ENCODE peak calls at places on chromosomes 2 and 18, in four cellular contexts. E is WTC11; H is CD8-positive, alpha-beta T cell; W is activated CD8-positive, alpha-beta T cell treated with anti-CD3 and anti-CD28 coated beads for 36 hours. V is an unnamed sample.

GRCh38 chr2:73970850-73971471 is 13.7 kb upstream of the TET3 start:
- DNase-seq in W (peak), H (no peak), E (peak), V (no peak)

GRCh38 chr2:180000434-180000833 is 6.7 kb downstream of the CWC22 start:
- DNase-seq in H (no peak), W (no peak), E (no peak), V (peak)

GRCh38 chr2:193076995-193077394 is 882.3 kb upstream of the TMEFF2 start:
- DNase-seq in E (no peak), H (no peak), W (no peak), V (peak)

GRCh38 chr2:179352181-179352580 is 87.5 kb upstream of the SESTD1 start:
- DNase-seq in H (no peak), W (no peak), E (no peak), V (no peak)

GRCh38 chr2:162318280-162319222 is at the start of gene IFIH1:
- DNase-seq in H (peak), W (peak), E (peak), V (peak)

GRCh38 chr18:63131944-63132818 is 187.4 kb downstream of the BCL2 start:
- DNase-seq in H (no peak), W (no peak), E (no peak), V (no peak)

GRCh38 chr2:26805241-26805676 is 19.4 kb downstream of the CENPA start:
- DNase-seq in E (no peak), H (no peak), W (no peak), V (peak)

GRCh38 chr2:54208364-54209240 is 47.4 kb downstream of the TSPYL6 start:
- DNase-seq in H (no peak), E (no peak), W (no peak), V (no peak)

GRCh38 chr2:46325178-46325928 is 28.1 kb downstream of the EPAS1 start:
- DNase-seq in E (no peak), W (no peak), H (no peak), V (peak)

GRCh38 chr2:100765481-100765880 is 54.5 kb upstream of the NPAS2 start:
- DNase-seq in E (no peak), W (no peak), H (no peak), V (no peak)

GRCh38 chr18:50981381-50981780 is 13.5 kb downstream of the ELAC1 start:
- DNase-seq in E (no peak), H (no peak), W (no peak), V (no peak)

GRCh38 chr2:36511858-36512630 is 85.9 kb downstream of the FEZ2 start:
- DNase-seq in W (no peak), H (no peak), E (no peak), V (no peak)

GRCh38 chr2:151976945-151977353 is 121.9 kb downstream of the CACNB4 start:
- DNase-seq in H (no peak), W (peak), E (no peak), V (no peak)

GRCh38 chr2:105417789-105418475 is 19.1 kb upstream of the FHL2 start:
- DNase-seq in H (no peak), W (no peak), E (no peak), V (peak)

GRCh38 chr18:55522011-55522410 is 66.0 kb downstream of the TCF4 start:
- DNase-seq in W (peak), H (no peak), E (peak), V (peak)

GRCh38 chr2:224121406-224122067 is 82.5 kb upstream of the SERPINE2 start:
- DNase-seq in E (no peak), H (no peak), W (no peak), V (no peak)

GRCh38 chr2:161946489-161947107 is 127.4 kb downstream of the DPP4 start:
- DNase-seq in E (no peak), W (peak), H (no peak), V (peak)

DNA sequence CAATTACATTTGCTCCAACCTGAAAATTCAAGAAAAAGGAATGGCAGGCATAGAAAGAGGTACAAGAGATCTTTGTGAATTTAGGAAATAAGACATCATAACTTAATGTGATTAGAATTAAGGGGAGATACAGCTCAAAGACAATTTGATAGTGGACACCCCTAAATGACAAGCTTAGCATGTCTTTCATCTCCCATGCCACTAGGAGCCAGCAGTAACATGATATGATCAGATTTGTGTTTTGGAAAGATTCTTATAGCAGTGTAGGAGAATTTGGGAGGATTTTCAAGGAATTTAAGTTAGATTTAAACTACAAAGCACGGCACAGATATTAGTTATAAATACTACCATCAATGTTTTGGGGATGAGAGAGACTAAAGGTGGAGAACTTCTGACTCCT is 340.8 kb downstream of the RDH14 start:
- DNase-seq in E (no peak), H (no peak), W (no peak), V (no peak)
- TF ChIP-seq CTCF in E (no peak), H (no peak), W (no peak), V (peak)

DNA sequence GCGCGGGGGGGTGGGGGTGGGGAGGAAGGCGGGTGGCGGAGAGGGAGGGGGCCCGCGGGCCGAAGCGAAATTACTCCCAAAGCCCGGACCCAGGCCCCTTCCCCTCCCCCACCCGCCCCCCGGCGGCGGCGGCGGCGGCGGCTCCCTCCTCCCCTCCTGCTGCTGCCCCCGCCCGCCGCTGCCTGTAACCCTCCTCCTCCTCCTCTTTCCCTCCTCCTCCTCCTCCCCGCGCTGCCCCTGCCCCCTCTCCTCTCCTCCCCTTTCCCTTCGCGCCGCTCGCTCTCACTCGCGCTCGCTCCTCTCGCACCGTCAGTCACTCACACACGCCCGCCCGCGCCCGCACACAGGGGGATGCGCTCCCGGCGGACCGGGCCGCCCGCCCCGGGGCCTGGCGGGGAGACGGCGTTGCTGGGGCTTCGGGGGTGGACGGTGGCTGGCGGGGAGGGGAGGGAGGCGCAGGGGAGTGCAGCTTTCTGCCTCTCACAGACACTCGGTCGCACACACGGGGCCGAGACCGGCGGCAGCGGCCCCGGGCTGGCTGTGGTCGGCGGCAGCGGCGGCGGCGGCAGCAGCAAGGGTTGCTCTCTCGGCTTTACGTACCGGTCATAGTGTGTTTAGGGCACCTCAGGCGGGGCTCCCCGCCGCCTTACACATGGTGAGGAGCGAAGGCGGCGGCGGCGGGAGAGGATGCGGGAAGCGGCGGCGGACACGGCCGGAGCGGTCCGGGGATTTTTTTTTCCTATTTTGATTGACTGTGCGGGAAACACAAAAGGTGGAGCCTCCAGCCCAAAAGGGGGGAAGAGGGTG is 405 bp downstream of the SP3 start:
- DNase-seq in H (peak), E (peak), W (peak), V (peak)
- TF ChIP-seq CTCF in H (no peak), E (no peak), W (no peak), V (no peak)

DNA sequence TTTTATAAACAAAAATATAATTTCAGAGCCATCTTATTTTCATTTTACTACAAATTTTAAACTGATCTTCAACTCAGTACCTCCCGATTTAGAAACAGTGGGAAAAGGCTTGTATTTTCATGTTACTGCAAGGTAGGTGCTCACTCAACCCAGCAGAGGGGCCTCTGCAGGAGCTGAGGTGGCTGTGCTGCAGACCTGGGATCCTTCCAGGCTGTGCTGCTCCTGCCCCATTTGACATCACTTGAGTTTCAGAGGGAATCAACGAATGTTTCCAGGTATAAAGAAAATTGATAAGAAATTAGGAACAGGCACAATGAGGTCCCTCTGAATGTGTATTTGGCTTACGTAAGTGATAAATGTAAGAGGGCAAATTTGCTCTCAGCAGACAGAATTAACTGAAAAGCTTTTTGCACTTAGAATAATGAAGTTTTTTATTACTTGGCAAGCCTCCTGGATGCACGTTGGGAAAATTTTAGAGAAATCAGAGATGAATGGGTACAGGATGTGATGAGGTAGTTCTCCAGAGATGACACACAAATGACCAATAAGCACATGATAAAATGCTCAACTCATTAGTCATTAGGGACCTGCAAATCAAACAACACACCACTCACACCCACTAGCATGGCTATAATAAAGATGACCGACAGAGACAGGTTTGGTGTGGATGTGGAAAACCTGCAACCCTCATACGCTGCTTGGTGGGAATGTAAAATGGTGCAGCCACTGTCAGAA is 114.0 kb downstream of the NOL10 start:
- DNase-seq in E (no peak), H (no peak), W (no peak), V (peak)
- TF ChIP-seq CTCF in E (no peak), H (no peak), W (no peak), V (no peak)

GRCh38 chr2:177056540-177056939 is 156.1 kb upstream of the HNRNPA3 start:
- DNase-seq in H (no peak), W (no peak), E (peak), V (no peak)
- TF ChIP-seq CTCF in H (no peak), W (no peak), E (no peak), V (no peak)

DNA sequence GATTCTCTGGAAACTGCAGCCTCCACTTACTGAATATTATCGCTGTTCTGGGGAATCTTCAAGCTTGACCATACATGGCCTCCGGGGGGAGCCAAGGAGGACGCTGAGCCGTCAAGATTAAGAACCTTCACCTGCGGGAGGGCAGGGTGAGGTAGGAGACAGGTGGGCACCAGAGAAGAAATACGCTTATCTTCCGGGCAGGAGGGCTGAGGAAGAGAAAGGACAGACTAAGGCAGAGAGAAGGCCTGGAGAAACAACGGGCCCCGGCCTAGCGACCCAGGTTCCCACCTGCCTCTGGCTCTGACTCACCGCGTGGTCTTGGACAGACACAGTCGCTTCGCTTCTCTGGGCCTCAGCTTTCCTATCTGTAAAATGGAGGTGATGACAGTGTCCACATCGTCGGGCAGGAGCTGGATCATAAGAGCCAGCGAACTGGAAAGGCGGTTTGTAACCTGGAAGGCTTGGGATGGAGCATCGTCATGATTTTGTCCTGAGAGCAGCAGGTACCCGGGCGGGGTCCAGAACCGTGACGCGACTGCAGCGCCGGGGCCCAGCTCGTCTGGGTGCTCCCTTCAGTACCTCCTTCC is 659 bp downstream of the ZNF142 start:
- DNase-seq in W (peak), E (peak), H (no peak), V (peak)
- TF ChIP-seq CTCF in W (peak), E (no peak), H (no peak), V (peak)

DNA sequence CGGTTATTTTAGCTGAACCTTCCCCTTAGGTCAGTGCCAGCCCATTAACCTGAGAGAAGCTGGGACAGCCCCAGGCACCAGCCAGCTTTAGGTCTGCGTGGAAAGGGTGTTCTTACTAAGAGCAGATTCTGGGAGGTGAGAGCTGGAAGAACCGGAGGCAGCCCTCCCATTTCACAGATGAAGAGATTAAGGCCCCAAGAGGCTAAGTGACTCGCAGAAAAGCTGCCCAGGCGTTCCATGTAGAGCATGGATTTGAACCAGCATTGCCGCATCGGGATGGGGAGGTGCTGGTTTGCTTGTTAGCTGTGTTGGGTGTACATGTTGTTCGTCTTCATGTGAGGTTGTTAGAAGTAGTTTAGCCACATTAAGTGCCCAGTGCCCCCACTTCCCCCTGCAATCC is 203.2 kb downstream of the AGAP1 start:
- DNase-seq in E (no peak), W (no peak), H (no peak), V (no peak)
- TF ChIP-seq CTCF in E (no peak), W (no peak), H (no peak), V (no peak)

DNA sequence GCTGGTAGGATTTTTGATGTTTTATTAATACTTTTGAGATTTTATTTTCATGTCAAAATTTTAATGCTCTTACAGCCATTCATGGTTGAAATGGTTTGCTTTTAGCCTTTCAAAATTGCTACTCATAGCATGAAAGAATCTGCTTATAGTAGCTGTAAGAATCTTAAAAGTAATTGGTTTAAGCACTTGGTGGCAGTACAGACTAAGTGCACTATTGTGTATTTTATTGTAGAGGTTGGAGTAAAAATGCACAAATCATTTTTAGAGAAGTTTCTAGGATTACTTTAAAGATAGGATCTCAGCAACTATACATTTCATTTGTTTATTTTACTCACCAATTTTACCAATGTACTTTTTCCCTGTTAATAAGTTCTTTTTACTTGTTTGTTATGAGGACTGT is 205.8 kb downstream of the SPAG16 start:
- DNase-seq in E (no peak), H (no peak), W (no peak), V (peak)
- TF ChIP-seq CTCF in E (no peak), H (no peak), W (no peak), V (peak)

GRCh38 chr18:25080988-25081387 is 271.0 kb downstream of the ZNF521 start:
- DNase-seq in H (no peak), E (no peak), W (no peak), V (no peak)

GRCh38 chr18:25089470-25089869 is 262.5 kb downstream of the ZNF521 start:
- DNase-seq in H (no peak), W (no peak), E (no peak), V (no peak)

DNA sequence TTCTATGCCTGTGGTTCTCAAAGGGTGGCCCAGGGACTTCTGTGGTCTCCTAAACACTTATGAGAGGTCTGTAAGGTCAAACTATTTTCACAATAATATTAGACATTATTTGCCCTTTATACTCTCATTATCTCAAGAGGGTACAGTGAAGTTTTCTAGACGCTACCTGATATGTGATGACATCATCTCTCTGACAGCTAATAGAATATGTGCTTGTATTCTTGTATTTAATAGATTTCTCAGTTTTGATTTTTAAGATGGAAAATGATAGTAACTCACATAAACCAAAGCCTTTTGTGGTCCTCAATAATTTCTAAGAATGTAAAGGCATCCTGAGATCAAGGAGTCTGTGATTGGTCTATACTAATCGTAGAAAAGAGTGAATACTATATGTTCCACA is 265.1 kb downstream of the ZNF521 start:
- DNase-seq in H (no peak), E (no peak), W (no peak), V (no peak)
- TF ChIP-seq CTCF in H (no peak), E (no peak), W (no peak), V (no peak)

GRCh38 chr2:231335591-231335990 is 59.9 kb upstream of the B3GNT7 start:
- DNase-seq in W (no peak), H (no peak), E (no peak), V (no peak)

GRCh38 chr2:231334981-231335380 is 60.5 kb upstream of the B3GNT7 start:
- DNase-seq in W (no peak), E (no peak), H (no peak), V (no peak)

GRCh38 chr2:231336236-231336635 is 59.3 kb upstream of the B3GNT7 start:
- DNase-seq in E (no peak), W (no peak), H (no peak), V (no peak)

GRCh38 chr2:231332872-231333500 is 62.5 kb upstream of the B3GNT7 start:
- DNase-seq in E (no peak), W (no peak), H (no peak), V (no peak)

GRCh38 chr2:231334179-231334930 is 61.2 kb upstream of the B3GNT7 start:
- DNase-seq in E (no peak), W (no peak), H (no peak), V (no peak)
- TF ChIP-seq CTCF in E (no peak), W (no peak), H (no peak), V (no peak)